ENCODE peak calls at places on chromosomes 2 and 18, in nine cellular contexts. H is esophagus squamous epithelium, U is lower lobe of right lung, D is stomach, Z is GM20000, B is fibroblast of villous mesenchyme, E is AG04449, R is HepG2, L is nephron progenitor cell. N is an unnamed sample.
A peak's percentile ranks its signal among the peaks of the same experiment; 100 is the strongest.

GRCh38 chr2:187959821-187960220 is 331.9 kb upstream of the GULP1 start:
- DNase-seq in H (no peak), U (no peak), D (no peak), Z (no peak), B (peak; percentile 43), E (no peak), R (no peak), L (no peak), N (no peak)

GRCh38 chr2:2464095-2464494 is 133.0 kb upstream of the MYT1L start:
- DNase-seq in H (no peak), U (no peak), D (no peak), Z (no peak), B (no peak), E (no peak), R (no peak), L (no peak), N (no peak)

GRCh38 chr2:240579771-240580614 is 6.5 kb upstream of the CAPN10 start:
- DNase-seq in H (no peak), U (peak; percentile 89), D (peak; percentile 78), Z (peak; percentile 74), B (peak; percentile 95), E (no peak), R (peak; percentile 96), L (no peak), N (no peak)

GRCh38 chr18:11279461-11279860 is 130.1 kb upstream of the PIEZO2 start:
- DNase-seq in H (no peak), U (no peak), D (no peak), Z (no peak), B (no peak), E (no peak), R (no peak), L (no peak), N (no peak)

GRCh38 chr2:134137182-134137595 is 116.7 kb upstream of the MGAT5 start:
- DNase-seq in H (no peak), U (peak; percentile 62), D (peak; percentile 65), Z (no peak), B (peak; percentile 44), E (no peak), R (no peak), L (no peak), N (no peak)

GRCh38 chr2:233706720-233707119 is 6.0 kb upstream of the UGT1A5 start:
- DNase-seq in H (no peak), U (no peak), D (no peak), Z (no peak), B (peak; percentile 34), E (no peak), R (no peak), L (no peak), N (no peak)

GRCh38 chr18:44997139-44997538 is 316.5 kb downstream of the SETBP1 start:
- DNase-seq in H (no peak), U (no peak), D (no peak), Z (no peak), B (no peak), E (no peak), R (no peak), L (no peak), N (no peak)

GRCh38 chr2:27014771-27015433 is 17.9 kb upstream of the TMEM214 start:
- DNase-seq in H (no peak), U (no peak), D (no peak), Z (no peak), B (no peak), E (no peak), R (peak; percentile 52), L (no peak), N (no peak)

GRCh38 chr18:13165636-13166423 is 52.7 kb upstream of the LDLRAD4 start:
- DNase-seq in H (no peak), U (no peak), D (no peak), Z (no peak), B (no peak), E (no peak), R (no peak), L (no peak), N (no peak)

GRCh38 chr2:128835342-128835855 is 516.7 kb upstream of the HS6ST1 start:
- DNase-seq in H (no peak), U (no peak), D (no peak), Z (no peak), B (no peak), E (no peak), R (no peak), L (no peak), N (no peak)

GRCh38 chr2:75892490-75892889 is 181.8 kb upstream of the GCFC2 start:
- DNase-seq in H (no peak), U (no peak), D (no peak), Z (no peak), B (no peak), E (no peak), R (no peak), L (no peak), N (no peak)

GRCh38 chr2:121960251-121960650 is 204.8 kb downstream of the TSN start:
- DNase-seq in H (no peak), U (no peak), D (no peak), Z (no peak), B (no peak), E (no peak), R (no peak), L (no peak), N (no peak)

GRCh38 chr2:65731476-65731875 is 299.1 kb upstream of the SPRED2 start:
- DNase-seq in H (no peak), U (no peak), D (no peak), Z (no peak), B (no peak), E (no peak), R (no peak), L (peak; percentile 15), N (no peak)

GRCh38 chr18:44996261-44996660 is 315.6 kb downstream of the SETBP1 start:
- DNase-seq in H (no peak), U (no peak), D (no peak), Z (peak; percentile 31), B (no peak), E (no peak), R (no peak), L (no peak), N (no peak)

GRCh38 chr2:166230024-166230723 is 102.4 kb upstream of the SCN1A start:
- DNase-seq in H (no peak), U (no peak), D (no peak), Z (no peak), B (peak; percentile 78), E (no peak), R (peak; percentile 98), L (no peak), N (no peak)

GRCh38 chr18:79958981-79959380 is 5.5 kb upstream of the HSBP1L1 start:
- DNase-seq in H (no peak), U (peak; percentile 11), D (no peak), Z (no peak), B (no peak), E (no peak), R (no peak), L (no peak), N (no peak)

GRCh38 chr2:241482556-241482955 is 25.8 kb downstream of the STK25 start:
- DNase-seq in H (no peak), U (no peak), D (no peak), Z (no peak), B (no peak), E (no peak), R (no peak), L (no peak), N (no peak)

GRCh38 chr2:108403494-108403893 is 25.7 kb downstream of the SULT1C4 start:
- DNase-seq in H (no peak), U (no peak), D (no peak), Z (no peak), B (peak; percentile 86), E (peak; percentile 12), R (no peak), L (no peak), N (no peak)

GRCh38 chr2:170587117-170587516 is 128.0 kb upstream of the SP5 start:
- DNase-seq in H (no peak), U (no peak), D (no peak), Z (no peak), B (no peak), E (no peak), R (no peak), L (no peak), N (no peak)

GRCh38 chr2:16727256-16727655 is 61.6 kb upstream of the CYRIA start:
- DNase-seq in H (no peak), U (no peak), D (peak; percentile 44), Z (no peak), B (peak; percentile 19), E (no peak), R (no peak), L (no peak), N (no peak)
- TF ChIP-seq CTCF in H (no peak), U (no peak), D (no peak), Z (no peak), B (peak; percentile 24), E (no peak), R (no peak), L (no peak), N (no peak)

GRCh38 chr2:236178921-236179652 is 10.9 kb upstream of the GBX2 start:
- DNase-seq in H (no peak), U (no peak), D (no peak), Z (peak; percentile 40), B (peak; percentile 26), E (no peak), R (no peak), L (no peak), N (no peak)

GRCh38 chr2:236176951-236177350 is 8.8 kb upstream of the GBX2 start:
- DNase-seq in H (no peak), U (no peak), D (no peak), Z (no peak), B (no peak), E (no peak), R (no peak), L (no peak), N (no peak)

GRCh38 chr2:236177967-236178909 is 10.1 kb upstream of the GBX2 start:
- DNase-seq in H (no peak), U (no peak), D (peak; percentile 60), Z (peak; percentile 78), B (peak; percentile 63), E (no peak), R (peak; percentile 54), L (peak; percentile 89), N (peak; percentile 89)

GRCh38 chr2:236176417-236176816 is 8.2 kb upstream of the GBX2 start:
- DNase-seq in H (no peak), U (no peak), D (no peak), Z (peak; percentile 68), B (peak; percentile 28), E (no peak), R (peak; percentile 64), L (no peak), N (no peak)

GRCh38 chr2:236177604-236177966 is 9.4 kb upstream of the GBX2 start:
- DNase-seq in H (no peak), U (no peak), D (no peak), Z (peak; percentile 63), B (peak; percentile 29), E (no peak), R (peak; percentile 57), L (peak; percentile 72), N (no peak)
- TF ChIP-seq CTCF in H (no peak), U (no peak), D (no peak), Z (peak; percentile 30), B (no peak), E (peak; percentile 55), R (peak; percentile 61), L (no peak), N (no peak)

GRCh38 chr18:34219651-34220050 is 5.1 kb downstream of the NOL4 start:
- DNase-seq in H (no peak), U (no peak), D (no peak), Z (no peak), B (no peak), E (no peak), R (no peak), L (no peak), N (no peak)
- TF ChIP-seq CTCF in H (no peak), U (no peak), D (no peak), Z (no peak), B (no peak), E (no peak), R (no peak), L (no peak), N (no peak)

GRCh38 chr2:67142741-67143140 is 254.4 kb upstream of the ETAA1 start:
- DNase-seq in H (no peak), U (no peak), D (no peak), Z (no peak), B (no peak), E (no peak), R (no peak), L (no peak), N (no peak)
- TF ChIP-seq CTCF in H (no peak), U (no peak), D (no peak), Z (no peak), B (no peak), E (no peak), R (no peak), L (no peak), N (no peak)

N was measured in type B pancreatic cell.